ENCODE peak calls at places on chromosome 20, in eight cellular contexts. E is glutamatergic neuron; B is cardiac muscle cell; J is tibial artery; I is gastrocnemius medialis; H is mucosa of descending colon; W is CD8-positive, alpha-beta T cell; C is AG09319. G is an unnamed sample.

GRCh38 chr20:10231290-10231689 is 12.7 kb downstream of the SNAP25 start:
- DNase-seq in E (no peak), B (no peak), J (no peak), I (no peak), H (no peak), W (no peak), C (no peak), G (no peak)

GRCh38 chr20:10170261-10170660 is 48.4 kb upstream of the SNAP25 start:
- DNase-seq in E (no peak), B (no peak), J (no peak), I (no peak), H (no peak), W (no peak), C (no peak), G (no peak)

GRCh38 chr20:47274449-47275108 is 81.9 kb downstream of the ZMYND8 start:
- DNase-seq in E (no peak), B (peak; percentile 93), J (no peak), I (no peak), H (no peak), W (no peak), C (peak; percentile 82), G (peak; percentile 33)

GRCh38 chr20:39123161-39123560 is 161.0 kb downstream of the DHX35 start:
- DNase-seq in E (no peak), B (no peak), J (no peak), I (no peak), H (no peak), W (no peak), C (no peak), G (no peak)

GRCh38 chr20:48725589-48725991 is 102.2 kb downstream of the PREX1 start:
- DNase-seq in E (no peak), B (peak; percentile 43), J (no peak), I (no peak), H (no peak), W (no peak), C (no peak), G (no peak)

GRCh38 chr20:3727333-3728035 is 5.0 kb upstream of the HSPA12B start:
- DNase-seq in E (no peak), B (peak; percentile 65), J (no peak), I (no peak), H (no peak), W (no peak), C (peak; percentile 8), G (no peak)

GRCh38 chr20:8424986-8425385 is 292.9 kb downstream of the PLCB1 start:
- DNase-seq in E (no peak), B (no peak), J (no peak), I (no peak), H (no peak), W (no peak), C (no peak), G (no peak)

GRCh38 chr20:50111120-50111828 is 1.7 kb downstream of the UBE2V1 start:
- DNase-seq in E (no peak), B (peak; percentile 38), J (no peak), I (no peak), H (no peak), W (no peak), C (no peak), G (peak; percentile 57)

GRCh38 chr20:12053348-12053747 is 135.7 kb downstream of the BTBD3 start:
- DNase-seq in E (no peak), B (peak; percentile 89), J (no peak), I (no peak), H (no peak), W (no peak), C (no peak), G (no peak)

GRCh38 chr20:5657190-5657872 is 92.9 kb upstream of the SHLD1 start:
- DNase-seq in E (no peak), B (peak; percentile 99), J (no peak), I (peak; percentile 31), H (no peak), W (no peak), C (peak; percentile 85), G (peak; percentile 57)

GRCh38 chr20:38315290-38315966 is 11.5 kb downstream of the BPI start:
- DNase-seq in E (no peak), B (peak; percentile 52), J (no peak), I (no peak), H (no peak), W (no peak), C (no peak), G (no peak)

GRCh38 chr20:3808141-3808479 is 12.0 kb downstream of the CDC25B start:
- DNase-seq in E (no peak), B (peak; percentile 91), J (peak; percentile 97), I (peak; percentile 80), H (peak; percentile 89), W (no peak), C (peak; percentile 93), G (peak; percentile 97)

GRCh38 chr20:3580412-3580811 is 82.8 kb downstream of the GFRA4 start:
- DNase-seq in E (no peak), B (no peak), J (no peak), I (no peak), H (no peak), W (no peak), C (no peak), G (no peak)

GRCh38 chr20:46031701-46032254 is 2.8 kb downstream of the SLC12A5 start:
- DNase-seq in E (peak; percentile 73), B (peak; percentile 17), J (no peak), I (no peak), H (no peak), W (no peak), C (no peak), G (no peak)

GRCh38 chr20:33005132-33005566 is 916 bp upstream of the SUN5 start:
- DNase-seq in E (no peak), B (peak; percentile 7), J (no peak), I (no peak), H (no peak), W (no peak), C (no peak), G (no peak)

GRCh38 chr20:4814696-4815252 is 93.1 kb downstream of the PRND start:
- DNase-seq in E (no peak), B (no peak), J (peak; percentile 69), I (no peak), H (peak; percentile 79), W (no peak), C (no peak), G (no peak)

GRCh38 chr20:4165984-4166725 is 150.8 kb upstream of the RNF24 start:
- DNase-seq in E (no peak), B (no peak), J (no peak), I (no peak), H (no peak), W (no peak), C (no peak), G (no peak)

GRCh38 chr20:19783966-19784401 is 25.9 kb downstream of the RIN2 start:
- DNase-seq in E (no peak), B (peak; percentile 57), J (no peak), I (no peak), H (peak; percentile 50), W (no peak), C (no peak), G (no peak)

GRCh38 chr20:17871861-17872260 is 96.7 kb downstream of the SNX5 start:
- DNase-seq in E (no peak), B (no peak), J (peak; percentile 48), I (no peak), H (no peak), W (no peak), C (no peak), G (no peak)

GRCh38 chr20:19802492-19803158 is 44.6 kb downstream of the RIN2 start:
- DNase-seq in E (no peak), B (no peak), J (no peak), I (no peak), H (no peak), W (no peak), C (no peak), G (no peak)

GRCh38 chr20:64119301-64119680 is 11.9 kb upstream of the NPBWR2 start:
- DNase-seq in E (peak; percentile 12), B (no peak), J (no peak), I (no peak), H (no peak), W (no peak), C (no peak), G (peak; percentile 78)

GRCh38 chr20:44138859-44139258 is 48.1 kb downstream of the JPH2 start:
- DNase-seq in E (no peak), B (no peak), J (peak; percentile 76), I (peak; percentile 72), H (no peak), W (no peak), C (no peak), G (no peak)
- TF ChIP-seq CTCF in E (no peak), B (no peak), J (no peak), I (peak; percentile 19), H (no peak), W (no peak), C (no peak), G (no peak)

GRCh38 chr20:21048841-21049273 is 57.3 kb downstream of the LINC00237 start:
- DNase-seq in E (peak; percentile 46), B (peak; percentile 6), J (no peak), I (no peak), H (no peak), W (peak; percentile 27), C (no peak), G (no peak)
- TF ChIP-seq CTCF in E (peak; percentile 72), B (peak; percentile 54), J (no peak), I (peak; percentile 72), H (peak; percentile 50), W (peak; percentile 65), C (peak; percentile 51), G (no peak)

DNA sequence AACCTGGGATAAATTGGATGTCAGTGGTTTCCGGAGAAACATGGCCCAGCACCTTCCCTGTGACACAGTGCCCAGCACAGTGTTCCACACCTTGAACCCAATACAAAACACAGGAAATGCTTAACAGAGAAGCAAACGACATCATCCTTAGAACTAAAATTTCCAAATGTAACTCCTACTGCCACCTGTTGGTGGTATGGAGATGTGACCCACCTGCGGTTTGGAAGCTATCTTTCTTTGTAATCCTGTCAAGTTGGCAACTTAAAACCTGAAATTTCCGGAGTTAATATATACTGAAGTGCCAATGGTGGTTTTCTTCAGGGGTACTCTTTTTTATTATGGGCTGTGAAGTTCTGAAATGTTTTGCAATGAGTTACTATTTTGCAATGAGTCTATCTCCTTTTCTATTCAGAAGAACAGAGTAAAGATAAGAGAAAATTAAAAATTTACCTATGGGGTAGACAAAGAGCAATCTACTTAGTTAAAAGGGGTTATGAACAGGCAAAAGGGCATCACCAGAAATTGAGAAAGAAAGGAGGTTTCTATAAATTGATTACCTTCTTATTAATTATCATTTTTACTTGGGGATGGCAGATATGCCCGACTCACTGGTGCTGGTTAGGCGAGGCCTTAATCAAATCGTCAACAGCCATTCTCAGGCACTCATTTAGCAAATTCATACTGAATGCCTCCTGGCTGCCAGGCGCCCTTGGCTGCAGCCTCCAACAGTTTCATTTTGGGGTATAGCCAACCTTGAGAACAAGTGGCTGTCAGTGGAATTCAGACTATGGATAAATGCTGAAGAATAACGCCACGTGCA is 658.6 kb downstream of the PTPRT start:
- DNase-seq in E (no peak), B (peak; percentile 24), J (no peak), I (no peak), H (no peak), W (no peak), C (no peak), G (no peak)
- TF ChIP-seq CTCF in E (peak; percentile 52), B (peak; percentile 54), J (peak; percentile 46), I (peak; percentile 52), H (no peak), W (no peak), C (no peak), G (no peak)

DNA sequence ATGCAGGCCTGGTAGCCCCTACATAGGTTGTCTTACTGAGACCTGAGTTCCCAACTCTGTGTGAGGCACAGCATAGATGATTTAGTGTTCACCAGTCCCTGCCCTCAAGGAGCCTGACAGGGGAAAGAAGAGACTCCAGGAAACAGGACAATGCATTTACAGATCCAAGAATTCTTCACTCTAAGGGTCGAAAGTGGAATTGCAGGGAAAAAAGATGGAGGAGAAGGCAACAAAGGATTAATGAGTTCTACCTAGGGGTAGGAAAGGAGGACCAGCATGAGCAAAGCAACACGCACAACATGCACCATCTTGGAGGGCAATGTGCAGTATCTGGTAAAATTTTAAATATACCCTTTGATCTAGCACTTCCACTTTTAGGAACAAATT is 5.9 kb downstream of the SPAG4 start:
- DNase-seq in E (no peak), B (no peak), J (no peak), I (no peak), H (no peak), W (no peak), C (no peak), G (no peak)
- TF ChIP-seq CTCF in E (peak; percentile 22), B (no peak), J (no peak), I (no peak), H (no peak), W (no peak), C (no peak), G (no peak)

G was measured in lower leg skin.